ENCODE peak calls at places on chromosomes 4 and X, in seven cellular contexts. A, U, Y, R, D, C and K are unnamed samples.
A peak's percentile ranks its signal among the peaks of the same experiment; 100 is the strongest.

GRCh38 chrX:17833954-17834353 is 27.1 kb downstream of the RAI2 start:
- DNase-seq in A (no peak), U (no peak), Y (no peak), R (no peak), D (no peak), C (peak; percentile 49), K (no peak)

GRCh38 chrX:4570141-4570540 is 856.7 kb upstream of the PRKX start:
- DNase-seq in A (no peak), U (no peak), Y (no peak), R (no peak), D (peak; percentile 56), C (no peak), K (no peak)

GRCh38 chr4:26067035-26067434 is 153.0 kb downstream of the SMIM20 start:
- DNase-seq in A (no peak), U (no peak), Y (no peak), R (no peak), D (no peak), C (peak; percentile 43), K (no peak)

GRCh38 chr4:72846280-72847111 is 223.0 kb downstream of the COX18 start:
- DNase-seq in A (no peak), U (no peak), Y (no peak), R (no peak), D (no peak), C (no peak), K (no peak)

GRCh38 chr4:76755756-76756155 is 142.2 kb downstream of the SOWAHB start:
- DNase-seq in A (no peak), U (no peak), Y (no peak), R (no peak), D (no peak), C (no peak), K (no peak)

GRCh38 chr4:22129454-22130075 is 181.0 kb upstream of the KCNIP4 start:
- DNase-seq in A (no peak), U (no peak), Y (no peak), R (no peak), D (peak; percentile 17), C (peak; percentile 49), K (no peak)

GRCh38 chrX:45758319-45758718 is 557.6 kb upstream of the DIPK2B start:
- DNase-seq in A (no peak), U (no peak), Y (no peak), R (no peak), D (peak; percentile 54), C (no peak), K (no peak)

GRCh38 chr4:41883988-41884737 is 51.1 kb upstream of the TMEM33 start:
- DNase-seq in A (no peak), U (no peak), Y (no peak), R (no peak), D (no peak), C (peak; percentile 17), K (no peak)

GRCh38 chr4:151990201-151990600 is 229.4 kb upstream of the GATB start:
- DNase-seq in A (peak; percentile 12), U (no peak), Y (no peak), R (no peak), D (no peak), C (no peak), K (peak; percentile 42)

GRCh38 chrX:154136627-154137161 is 7.3 kb upstream of the OPN1LW start:
- DNase-seq in A (no peak), U (peak; percentile 64), Y (peak; percentile 54), R (peak; percentile 61), D (no peak), C (peak; percentile 74), K (peak; percentile 74)

GRCh38 chr4:61160484-61160883 is 39.6 kb upstream of the ADGRL3 start:
- DNase-seq in A (no peak), U (no peak), Y (no peak), R (no peak), D (no peak), C (no peak), K (no peak)

GRCh38 chr4:53788011-53788410 is 196.7 kb upstream of the LNX1 start:
- DNase-seq in A (no peak), U (no peak), Y (no peak), R (no peak), D (no peak), C (peak; percentile 56), K (no peak)

GRCh38 chr4:78645853-78646757 is 94.5 kb downstream of the ANXA3 start:
- DNase-seq in A (peak; percentile 73), U (no peak), Y (peak; percentile 88), R (no peak), D (peak; percentile 94), C (peak; percentile 67), K (no peak)

GRCh38 chr4:98260047-98260578 is 1.1 kb upstream of the RAP1GDS1 start:
- DNase-seq in A (no peak), U (peak; percentile 19), Y (no peak), R (peak; percentile 23), D (no peak), C (peak; percentile 66), K (peak; percentile 41)

GRCh38 chr4:112655270-112655669 is 18.3 kb downstream of the LARP7 start:
- DNase-seq in A (no peak), U (no peak), Y (no peak), R (no peak), D (no peak), C (no peak), K (no peak)

GRCh38 chrX:39984191-39984956 is 113.4 kb downstream of the BCOR start:
- DNase-seq in A (no peak), U (no peak), Y (no peak), R (no peak), D (no peak), C (peak; percentile 47), K (no peak)

GRCh38 chrX:152520653-152521052 is 69.5 kb upstream of the GABRA3 start:
- DNase-seq in A (no peak), U (no peak), Y (no peak), R (no peak), D (no peak), C (no peak), K (no peak)

GRCh38 chr4:83486457-83487129 is 1.7 kb upstream of the ABRAXAS1 start:
- DNase-seq in A (no peak), U (no peak), Y (no peak), R (no peak), D (no peak), C (no peak), K (no peak)

GRCh38 chr4:2950221-2950989 is 12.8 kb downstream of the NOP14 start:
- DNase-seq in A (no peak), U (no peak), Y (no peak), R (no peak), D (no peak), C (no peak), K (no peak)

GRCh38 chrX:19515615-19516105 is 352 bp upstream of the MAP3K15 start:
- DNase-seq in A (no peak), U (no peak), Y (no peak), R (no peak), D (no peak), C (no peak), K (no peak)

GRCh38 chr4:20378181-20378580 is 126.5 kb downstream of the SLIT2 start:
- DNase-seq in A (no peak), U (no peak), Y (no peak), R (no peak), D (no peak), C (no peak), K (no peak)

GRCh38 chr4:48329976-48330375 is 11.4 kb upstream of the SLAIN2 start:
- DNase-seq in A (peak; percentile 73), U (no peak), Y (no peak), R (no peak), D (peak; percentile 56), C (no peak), K (no peak)

GRCh38 chr4:7295917-7296660 is 103.8 kb downstream of the SORCS2 start:
- DNase-seq in A (no peak), U (peak; percentile 59), Y (no peak), R (no peak), D (no peak), C (peak; percentile 7), K (peak; percentile 30)

GRCh38 chr4:74376888-74377483 is 12.0 kb downstream of the EREG start:
- DNase-seq in A (no peak), U (peak; percentile 10), Y (peak; percentile 58), R (no peak), D (peak; percentile 81), C (peak; percentile 5), K (peak; percentile 4)

GRCh38 chr4:88985088-88985779 is 71.8 kb downstream of the FAM13A start:
- DNase-seq in A (peak; percentile 51), U (no peak), Y (no peak), R (no peak), D (peak; percentile 87), C (no peak), K (no peak)

GRCh38 chr4:172099376-172099775 is 286.2 kb downstream of the GALNTL6 start:
- DNase-seq in A (no peak), U (no peak), Y (no peak), R (no peak), D (no peak), C (no peak), K (no peak)

GRCh38 chrX:13396887-13397286 is 77.0 kb upstream of the ATXN3L start:
- DNase-seq in A (no peak), U (no peak), Y (peak; percentile 73), R (no peak), D (peak; percentile 44), C (no peak), K (no peak)

GRCh38 chrX:519741-520140 is 110.8 kb upstream of the SHOX start:
- DNase-seq in A (no peak), U (no peak), Y (no peak), R (no peak), D (no peak), C (no peak), K (no peak)

GRCh38 chr4:152831416-152831815 is 51.7 kb downstream of the ARFIP1 start:
- DNase-seq in A (no peak), U (no peak), Y (no peak), R (no peak), D (no peak), C (no peak), K (no peak)

GRCh38 chrX:13398073-13398823 is 78.4 kb upstream of the ATXN3L start:
- DNase-seq in A (peak; percentile 98), U (no peak), Y (peak; percentile 83), R (no peak), D (peak; percentile 97), C (no peak), K (peak; percentile 10)

GRCh38 chr4:2820216-2820982 is 23.2 kb upstream of the ADD1 start:
- DNase-seq in A (no peak), U (no peak), Y (no peak), R (no peak), D (no peak), C (peak; percentile 77), K (no peak)

GRCh38 chrX:101347859-101348451 is 587 bp downstream of the TIMM8A start:
- DNase-seq in A (no peak), U (no peak), Y (no peak), R (no peak), D (peak; percentile 1), C (no peak), K (no peak)

GRCh38 chr4:82754546-82755165 is 43.9 kb downstream of the SCD5 start:
- DNase-seq in A (no peak), U (no peak), Y (no peak), R (no peak), D (no peak), C (no peak), K (no peak)